ENCODE peak calls at places on chromosomes 16 and 17, in eight cellular contexts. C, Q, N, X, S, T, I and J are unnamed samples. For H3K4me1, the result is how much of the 10 kb centered on the place peaks cover.

GRCh38 chr17:74806334-74806733 is 30.2 kb upstream of the NAT9 start:
- DNase-seq in C (no peak), Q (no peak), N (no peak), X (no peak), S (no peak), T (no peak), I (no peak), J (no peak)

GRCh38 chr16:66798162-66798561 is 3.2 kb downstream of the TERB1 start:
- DNase-seq in C (no peak), Q (no peak), N (no peak), X (no peak), S (no peak), T (no peak), I (no peak), J (no peak)

GRCh38 chr17:72978593-72979218 is 113.8 kb downstream of the SLC39A11 start:
- DNase-seq in C (no peak), Q (no peak), N (no peak), X (no peak), S (no peak), T (no peak), I (no peak), J (no peak)

GRCh38 chr17:8125196-8125946 is 1.5 kb upstream of the HES7 start:
- DNase-seq in C (peak), Q (peak), N (peak), X (peak), S (peak), T (peak), I (peak), J (peak)

GRCh38 chr16:66502020-66502913 is 47.7 kb downstream of the TK2 start:
- DNase-seq in C (peak), Q (peak), N (peak), X (peak), S (peak), T (no peak), I (no peak), J (peak)

GRCh38 chr16:54273566-54273965 is 13.0 kb downstream of the IRX3 start:
- DNase-seq in C (no peak), Q (no peak), N (no peak), X (no peak), S (no peak), T (no peak), I (no peak), J (no peak)

GRCh38 chr17:61426482-61427304 is 25.5 kb upstream of the TBX4 start:
- DNase-seq in C (no peak), Q (no peak), N (no peak), X (no peak), S (no peak), T (peak), I (no peak), J (no peak)

GRCh38 chr17:74190807-74191206 is 12.7 kb upstream of the RPL38 start:
- DNase-seq in C (no peak), Q (no peak), N (no peak), X (no peak), S (no peak), T (no peak), I (no peak), J (no peak)

GRCh38 chr17:82446649-82447048 is 3.9 kb downstream of the CYBC1 start:
- DNase-seq in C (no peak), Q (no peak), N (no peak), X (peak), S (no peak), T (no peak), I (no peak), J (no peak)

GRCh38 chr17:52025231-52025630 is 133.3 kb downstream of the CA10 start:
- DNase-seq in C (no peak), Q (no peak), N (no peak), X (no peak), S (no peak), T (no peak), I (no peak), J (no peak)

GRCh38 chr17:41692722-41693521 is 4.2 kb downstream of the EIF1 start:
- DNase-seq in C (no peak), Q (no peak), N (no peak), X (no peak), S (no peak), T (no peak), I (no peak), J (no peak)

GRCh38 chr17:78502611-78503148 is 74.5 kb downstream of the DNAH17 start:
- DNase-seq in C (no peak), Q (no peak), N (no peak), X (no peak), S (no peak), T (no peak), I (no peak), J (no peak)

GRCh38 chr17:688100-688989 is 26.3 kb downstream of the VPS53 start:
- DNase-seq in C (no peak), Q (no peak), N (no peak), X (no peak), S (no peak), T (no peak), I (no peak), J (no peak)

GRCh38 chr16:3513892-3514600 is 13.2 kb downstream of the CLUAP1 start:
- DNase-seq in C (no peak), Q (no peak), N (no peak), X (no peak), S (no peak), T (no peak), I (no peak), J (no peak)

GRCh38 chr17:64641499-64641898 is 20.6 kb downstream of the SMURF2 start:
- DNase-seq in C (no peak), Q (no peak), N (no peak), X (no peak), S (no peak), T (no peak), I (no peak), J (no peak)

GRCh38 chr16:1740781-1741490 is 30.4 kb downstream of the NME3 start:
- DNase-seq in C (no peak), Q (no peak), N (no peak), X (no peak), S (no peak), T (no peak), I (no peak), J (no peak)

GRCh38 chr16:53007095-53007494 is 45.6 kb downstream of the CHD9NB start:
- DNase-seq in C (no peak), Q (no peak), N (no peak), X (no peak), S (no peak), T (no peak), I (no peak), J (no peak)

GRCh38 chr16:48188449-48189102 is 32.8 kb upstream of the ABCC12 start:
- DNase-seq in C (no peak), Q (no peak), N (no peak), X (no peak), S (no peak), T (no peak), I (no peak), J (no peak)

GRCh38 chr17:21686165-21687015 is 5.9 kb upstream of the KCNJ18 start:
- DNase-seq in C (no peak), Q (no peak), N (no peak), X (no peak), S (no peak), T (no peak), I (no peak), J (no peak)

GRCh38 chr16:19227643-19228042 is 57.9 kb upstream of the CLEC19A start:
- DNase-seq in C (no peak), Q (no peak), N (no peak), X (no peak), S (no peak), T (no peak), I (no peak), J (no peak)

GRCh38 chr17:29664743-29665479 is 42.2 kb upstream of the CORO6 start:
- DNase-seq in C (no peak), Q (no peak), N (no peak), X (no peak), S (no peak), T (no peak), I (no peak), J (no peak)

GRCh38 chr16:83992624-83993023 is 24.6 kb downstream of the NECAB2 start:
- DNase-seq in C (no peak), Q (no peak), N (no peak), X (no peak), S (no peak), T (no peak), I (no peak), J (peak)

GRCh38 chr17:3004150-3004801 is 59.1 kb downstream of the OR1D5 start:
- DNase-seq in C (peak), Q (peak), N (peak), X (peak), S (peak), T (peak), I (peak), J (peak)

GRCh38 chr16:86802013-86802412 is 223.7 kb downstream of the FOXL1 start:
- DNase-seq in C (no peak), Q (no peak), N (no peak), X (no peak), S (no peak), T (no peak), I (no peak), J (no peak)

GRCh38 chr16:30697264-30698138 is 1.5 kb upstream of the SRCAP start:
- DNase-seq in C (peak), Q (no peak), N (no peak), X (no peak), S (no peak), T (no peak), I (peak), J (no peak)

GRCh38 chr17:76805319-76805718 is 62.9 kb upstream of the MGAT5B start:
- DNase-seq in C (no peak), Q (no peak), N (no peak), X (no peak), S (no peak), T (no peak), I (no peak), J (no peak)

GRCh38 chr17:62859146-62859545 is 51.0 kb upstream of the MARCHF10 start:
- DNase-seq in C (no peak), Q (no peak), N (no peak), X (no peak), S (no peak), T (no peak), I (no peak), J (no peak)

GRCh38 chr17:78230996-78231931 is at the start of gene TMEM235:
- DNase-seq in C (no peak), Q (no peak), N (no peak), X (no peak), S (no peak), T (no peak), I (no peak), J (no peak)

GRCh38 chr16:22977294-22977697 is 163.3 kb downstream of the HS3ST2 start:
- DNase-seq in C (no peak), Q (no peak), N (no peak), X (no peak), S (no peak), T (peak), I (no peak), J (no peak)

GRCh38 chr17:80104321-80104955 is 3.1 kb downstream of the GAA start:
- DNase-seq in C (no peak), Q (no peak), N (no peak), X (peak), S (no peak), T (no peak), I (no peak), J (no peak)

DNA sequence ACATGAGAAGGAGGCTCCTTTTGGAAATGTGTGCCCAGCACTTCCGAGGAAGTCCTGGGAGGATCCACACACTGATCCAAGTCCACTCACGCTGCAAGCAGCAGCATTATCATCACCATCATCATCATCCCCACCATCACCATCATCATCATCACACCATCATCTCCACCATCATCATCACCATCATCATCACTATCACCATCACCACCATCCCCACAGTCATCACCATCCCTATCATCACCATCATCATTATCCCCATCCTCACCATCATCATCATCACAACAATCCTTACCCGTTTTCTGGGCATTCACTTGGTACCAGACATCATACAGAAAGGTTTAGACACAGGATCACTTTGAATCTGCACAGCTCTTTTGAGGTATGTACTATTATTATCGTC is 47.8 kb upstream of the ACSF3 start:
- DNase-seq in C (no peak), Q (no peak), N (no peak), X (no peak), S (no peak), T (no peak), I (no peak), J (no peak)
- H3K4me1 ChIP-seq in C (under half), Q (under half), N (under half), X (under half), S (under half), T (under half), I (under half), J (under half)

GRCh38 chr16:17304124-17304813 is 166.5 kb downstream of the XYLT1 start:
- DNase-seq in C (no peak), Q (peak), N (no peak), X (no peak), S (no peak), T (no peak), I (peak), J (no peak)
- TF ChIP-seq POLR2A in C (no peak), Q (no peak), N (no peak), X (no peak), S (no peak), T (no peak), I (peak), J (no peak)

GRCh38 chr17:43365356-43365755 is 33.4 kb upstream of the ARL4D start:
- DNase-seq in C (no peak), Q (no peak), N (no peak), X (no peak), S (no peak), T (no peak), I (no peak), J (no peak)
- TF ChIP-seq CTCF in C (no peak), Q (no peak), N (no peak), X (no peak), S (no peak), T (peak), I (no peak), J (no peak)

GRCh38 chr16:17368951-17369350 is 101.8 kb downstream of the XYLT1 start:
- DNase-seq in C (no peak), Q (no peak), N (no peak), X (no peak), S (no peak), T (no peak), I (no peak), J (no peak)
- H3K4me1 ChIP-seq in C (half or more), Q (under half), N (under half), X (under half), S (under half), T (half or more), I (under half), J (under half)

GRCh38 chr17:57999496-58000017 is 7.5 kb downstream of the SRSF1 start:
- DNase-seq in C (no peak), Q (no peak), N (no peak), X (no peak), S (no peak), T (no peak), I (peak), J (no peak)
- TF ChIP-seq POLR2A in C (no peak), Q (no peak), N (no peak), X (no peak), S (no peak), T (no peak), I (no peak), J (no peak)